ENCODE peak calls at places on chromosomes 3 and 15, in ten cellular contexts. One of them, this sample, is unnamed.

GRCh38 chr15:80179025-80179759 is 26.4 kb downstream of the FAH start:
- DNase-seq in heart left ventricle: no peak
- DNase-seq in adrenal gland: peak; percentile 62
- DNase-seq in PC-3: peak; percentile 96
- DNase-seq in body of pancreas: no peak
- DNase-seq in GM12878: no peak
- DNase-seq in breast epithelium: no peak
- DNase-seq in CD8-positive, alpha-beta T cell: no peak
- DNase-seq in CD4-positive, alpha-beta T cell: no peak
- DNase-seq in ovary: no peak
- DNase-seq in this sample: peak; percentile 92

GRCh38 chr3:135009014-135009413 is 214.0 kb downstream of the EPHB1 start:
- DNase-seq in body of pancreas: no peak
- DNase-seq in PC-3: no peak
- DNase-seq in adrenal gland: no peak
- DNase-seq in breast epithelium: no peak
- DNase-seq in ovary: no peak
- DNase-seq in CD8-positive, alpha-beta T cell: no peak
- DNase-seq in heart left ventricle: no peak
- DNase-seq in CD4-positive, alpha-beta T cell: no peak
- DNase-seq in GM12878: no peak
- DNase-seq in this sample: no peak

GRCh38 chr3:65484964-65485363 is 553.8 kb downstream of the MAGI1 start:
- DNase-seq in PC-3: peak; percentile 70
- DNase-seq in CD8-positive, alpha-beta T cell: no peak
- DNase-seq in CD4-positive, alpha-beta T cell: no peak
- DNase-seq in heart left ventricle: no peak
- DNase-seq in body of pancreas: no peak
- DNase-seq in adrenal gland: no peak
- DNase-seq in GM12878: no peak
- DNase-seq in breast epithelium: no peak
- DNase-seq in ovary: no peak
- DNase-seq in this sample: peak; percentile 8

GRCh38 chr3:160485931-160486330 is 36.3 kb upstream of the TRIM59 start:
- DNase-seq in CD8-positive, alpha-beta T cell: no peak
- DNase-seq in body of pancreas: no peak
- DNase-seq in adrenal gland: no peak
- DNase-seq in CD4-positive, alpha-beta T cell: no peak
- DNase-seq in breast epithelium: no peak
- DNase-seq in GM12878: no peak
- DNase-seq in ovary: no peak
- DNase-seq in heart left ventricle: no peak
- DNase-seq in PC-3: no peak
- DNase-seq in this sample: no peak

GRCh38 chr3:155676252-155676981 is 68.5 kb downstream of the PLCH1 start:
- DNase-seq in GM12878: no peak
- DNase-seq in heart left ventricle: no peak
- DNase-seq in PC-3: peak; percentile 58
- DNase-seq in CD8-positive, alpha-beta T cell: no peak
- DNase-seq in ovary: no peak
- DNase-seq in breast epithelium: no peak
- DNase-seq in adrenal gland: no peak
- DNase-seq in CD4-positive, alpha-beta T cell: no peak
- DNase-seq in body of pancreas: peak; percentile 22
- DNase-seq in this sample: peak; percentile 20

GRCh38 chr15:79160211-79160610 is 69.6 kb upstream of the RASGRF1 start:
- DNase-seq in ovary: no peak
- DNase-seq in CD4-positive, alpha-beta T cell: no peak
- DNase-seq in CD8-positive, alpha-beta T cell: no peak
- DNase-seq in heart left ventricle: no peak
- DNase-seq in body of pancreas: no peak
- DNase-seq in GM12878: no peak
- DNase-seq in adrenal gland: no peak
- DNase-seq in PC-3: peak; percentile 54
- DNase-seq in breast epithelium: no peak
- DNase-seq in this sample: no peak

GRCh38 chr3:161913786-161914389 is 417.3 kb downstream of the OTOL1 start:
- DNase-seq in body of pancreas: no peak
- DNase-seq in PC-3: peak; percentile 81
- DNase-seq in CD4-positive, alpha-beta T cell: no peak
- DNase-seq in ovary: no peak
- DNase-seq in breast epithelium: no peak
- DNase-seq in heart left ventricle: no peak
- DNase-seq in adrenal gland: no peak
- DNase-seq in GM12878: no peak
- DNase-seq in CD8-positive, alpha-beta T cell: no peak
- DNase-seq in this sample: peak; percentile 2

GRCh38 chr15:76341366-76342045 is 4.9 kb downstream of the ISL2 start:
- DNase-seq in PC-3: no peak
- DNase-seq in GM12878: no peak
- DNase-seq in body of pancreas: peak; percentile 6
- DNase-seq in ovary: no peak
- DNase-seq in CD4-positive, alpha-beta T cell: no peak
- DNase-seq in breast epithelium: no peak
- DNase-seq in CD8-positive, alpha-beta T cell: no peak
- DNase-seq in adrenal gland: no peak
- DNase-seq in heart left ventricle: no peak
- DNase-seq in this sample: no peak

GRCh38 chr3:50372349-50372748 is 13.0 kb upstream of the TMEM115 start:
- DNase-seq in PC-3: no peak
- DNase-seq in CD8-positive, alpha-beta T cell: no peak
- DNase-seq in heart left ventricle: no peak
- DNase-seq in GM12878: no peak
- DNase-seq in CD4-positive, alpha-beta T cell: no peak
- DNase-seq in ovary: no peak
- DNase-seq in body of pancreas: no peak
- DNase-seq in breast epithelium: no peak
- DNase-seq in adrenal gland: no peak
- DNase-seq in this sample: no peak

GRCh38 chr15:97993310-97993738 is 32.8 kb downstream of the ARRDC4 start:
- DNase-seq in breast epithelium: no peak
- DNase-seq in PC-3: peak; percentile 28
- DNase-seq in CD4-positive, alpha-beta T cell: no peak
- DNase-seq in CD8-positive, alpha-beta T cell: no peak
- DNase-seq in body of pancreas: no peak
- DNase-seq in heart left ventricle: no peak
- DNase-seq in ovary: no peak
- DNase-seq in adrenal gland: peak; percentile 40
- DNase-seq in GM12878: no peak
- DNase-seq in this sample: no peak

GRCh38 chr3:23750573-23751484 is 54.9 kb upstream of the UBE2E1 start:
- DNase-seq in adrenal gland: no peak
- DNase-seq in GM12878: no peak
- DNase-seq in PC-3: peak; percentile 71
- DNase-seq in breast epithelium: no peak
- DNase-seq in heart left ventricle: no peak
- DNase-seq in body of pancreas: no peak
- DNase-seq in ovary: no peak
- DNase-seq in CD4-positive, alpha-beta T cell: no peak
- DNase-seq in CD8-positive, alpha-beta T cell: no peak
- DNase-seq in this sample: no peak

GRCh38 chr3:154304936-154305335 is 19.4 kb downstream of the DHX36 start:
- DNase-seq in CD8-positive, alpha-beta T cell: no peak
- DNase-seq in GM12878: no peak
- DNase-seq in PC-3: no peak
- DNase-seq in heart left ventricle: no peak
- DNase-seq in ovary: no peak
- DNase-seq in CD4-positive, alpha-beta T cell: no peak
- DNase-seq in body of pancreas: no peak
- DNase-seq in breast epithelium: no peak
- DNase-seq in adrenal gland: no peak
- DNase-seq in this sample: no peak

DNA sequence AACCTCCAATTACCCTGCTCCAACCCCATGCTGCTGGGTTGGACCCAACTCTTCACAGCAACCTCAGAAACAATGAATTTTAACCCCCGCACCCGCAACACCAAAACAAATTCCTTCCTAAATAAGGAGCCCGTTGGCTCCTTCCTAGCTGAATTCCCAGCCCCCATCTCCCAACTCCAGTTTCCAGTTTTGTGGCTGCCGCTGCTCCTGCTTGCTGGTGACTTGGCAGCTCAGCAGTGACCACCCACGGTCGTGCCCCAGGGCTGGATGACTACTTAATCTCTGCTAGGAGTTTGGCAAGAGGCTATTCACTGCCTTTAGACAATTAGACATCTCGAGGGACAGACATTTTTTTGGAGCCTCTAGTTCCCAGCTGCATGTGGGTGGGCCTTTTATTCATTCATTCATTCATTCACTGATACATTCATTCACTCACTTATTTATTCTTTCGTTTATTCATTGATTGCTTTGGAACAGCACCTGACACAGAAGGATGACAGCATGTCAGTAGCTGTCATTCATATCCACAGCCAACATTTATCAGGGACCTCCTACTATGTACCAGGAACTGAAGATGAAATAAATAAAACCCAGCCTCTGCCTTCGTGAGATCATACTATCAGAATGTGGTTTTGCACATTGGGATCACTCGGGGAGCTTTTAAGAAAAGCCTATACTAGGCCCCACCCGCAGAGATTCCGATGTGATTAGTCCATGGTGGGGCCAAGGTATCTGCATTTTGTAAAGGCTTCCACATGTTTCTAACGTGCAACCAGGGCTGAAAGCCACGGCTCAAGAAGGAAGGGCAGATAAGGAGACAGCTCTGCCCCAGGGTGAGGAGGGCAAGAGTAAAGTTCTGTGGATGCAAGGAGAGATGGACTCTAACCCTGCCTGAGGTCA is 256.5 kb downstream of the SHQ1 start:
- DNase-seq in body of pancreas: peak; percentile 39
- DNase-seq in adrenal gland: peak; percentile 61
- DNase-seq in heart left ventricle: peak; percentile 25
- DNase-seq in CD4-positive, alpha-beta T cell: no peak
- DNase-seq in GM12878: no peak
- DNase-seq in PC-3: peak; percentile 88
- DNase-seq in CD8-positive, alpha-beta T cell: no peak
- DNase-seq in ovary: peak; percentile 43
- DNase-seq in breast epithelium: peak; percentile 81
- DNase-seq in this sample: peak; percentile 58
- H3K27ac ChIP-seq in body of pancreas: no peak overlapping the region
- H3K27ac ChIP-seq in adrenal gland: no peak overlapping the region
- H3K27ac ChIP-seq in heart left ventricle: no peak overlapping the region
- H3K27ac ChIP-seq in CD4-positive, alpha-beta T cell: no peak overlapping the region
- H3K27ac ChIP-seq in GM12878: no peak overlapping the region
- H3K27ac ChIP-seq in PC-3: peak overlapping the region; percentile 5
- H3K27ac ChIP-seq in CD8-positive, alpha-beta T cell: no peak overlapping the region
- H3K27ac ChIP-seq in ovary: no peak overlapping the region
- H3K27ac ChIP-seq in breast epithelium: peak overlapping the region; percentile 9
- H3K27ac ChIP-seq in this sample: no peak overlapping the region

DNA sequence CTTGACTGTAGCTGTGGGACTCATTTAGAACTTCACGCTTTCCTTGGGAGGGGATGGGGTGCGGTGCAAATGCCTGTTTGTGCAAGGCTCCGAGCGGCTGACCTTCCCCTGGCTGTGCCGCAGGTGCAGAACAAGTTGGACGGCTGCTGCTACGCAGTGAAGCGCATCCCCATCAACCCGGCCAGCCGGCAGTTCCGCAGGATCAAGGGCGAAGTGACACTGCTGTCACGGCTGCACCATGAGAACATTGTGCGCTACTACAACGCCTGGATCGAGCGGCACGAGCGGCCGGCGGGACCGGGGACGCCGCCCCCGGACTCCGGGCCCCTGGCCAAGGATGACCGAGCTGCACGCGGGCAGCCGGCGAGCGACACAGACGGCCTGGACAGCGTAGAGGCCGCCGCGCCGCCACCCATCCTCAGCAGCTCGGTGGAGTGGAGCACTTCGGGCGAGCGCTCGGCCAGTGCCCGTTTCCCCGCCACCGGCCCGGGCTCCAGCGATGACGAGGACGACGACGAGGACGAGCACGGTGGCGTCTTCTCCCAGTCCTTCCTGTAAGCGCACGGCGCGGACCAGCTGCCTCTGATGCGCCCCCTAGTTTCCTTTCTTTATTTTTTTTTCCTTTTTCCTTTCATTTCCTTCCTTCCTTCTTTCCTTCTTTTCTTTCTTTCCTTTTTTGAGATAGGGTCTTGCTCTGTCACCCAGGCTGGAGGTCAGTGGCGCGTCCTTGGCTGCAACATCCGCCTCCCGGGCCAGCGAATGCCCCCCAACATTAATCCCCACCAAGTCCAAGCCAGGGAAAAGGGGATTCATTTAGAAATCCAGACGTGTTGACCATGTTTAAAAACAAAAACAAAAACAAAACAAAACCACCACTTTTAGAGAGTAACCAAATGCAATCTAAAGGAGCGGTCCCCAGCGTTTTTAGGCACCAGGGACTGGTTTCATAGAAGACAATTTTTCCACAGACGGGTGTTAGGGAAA is 42.7 kb downstream of the EIF2AK4 start:
- DNase-seq in breast epithelium: peak; percentile 63
- DNase-seq in heart left ventricle: peak; percentile 73
- DNase-seq in GM12878: no peak
- DNase-seq in adrenal gland: peak; percentile 87
- DNase-seq in PC-3: peak; percentile 75
- DNase-seq in CD8-positive, alpha-beta T cell: no peak
- DNase-seq in CD4-positive, alpha-beta T cell: no peak
- DNase-seq in ovary: peak; percentile 68
- DNase-seq in body of pancreas: peak; percentile 53
- DNase-seq in this sample: peak; percentile 55
- TF ChIP-seq CTCF in breast epithelium: peak; percentile 61
- TF ChIP-seq CTCF in heart left ventricle: peak; percentile 59
- TF ChIP-seq CTCF in GM12878: no peak
- TF ChIP-seq CTCF in adrenal gland: peak; percentile 86
- TF ChIP-seq CTCF in PC-3: peak; percentile 78
- TF ChIP-seq CTCF in CD8-positive, alpha-beta T cell: no peak
- TF ChIP-seq CTCF in CD4-positive, alpha-beta T cell: no peak
- TF ChIP-seq CTCF in ovary: peak; percentile 57
- TF ChIP-seq CTCF in body of pancreas: peak; percentile 20
- TF ChIP-seq CTCF in this sample: peak; percentile 79

GRCh38 chr3:172557515-172558220 is 34.4 kb upstream of the TNFSF10 start:
- DNase-seq in heart left ventricle: no peak
- DNase-seq in ovary: no peak
- DNase-seq in breast epithelium: no peak
- DNase-seq in adrenal gland: no peak
- DNase-seq in body of pancreas: no peak
- DNase-seq in GM12878: no peak
- DNase-seq in PC-3: no peak
- DNase-seq in CD8-positive, alpha-beta T cell: no peak
- DNase-seq in CD4-positive, alpha-beta T cell: no peak
- DNase-seq in this sample: peak; percentile 38
- H3K27ac ChIP-seq in heart left ventricle: no peak overlapping the region
- H3K27ac ChIP-seq in ovary: no peak overlapping the region
- H3K27ac ChIP-seq in breast epithelium: peak overlapping the region; percentile 56
- H3K27ac ChIP-seq in adrenal gland: peak overlapping the region; percentile 41
- H3K27ac ChIP-seq in body of pancreas: no peak overlapping the region
- H3K27ac ChIP-seq in GM12878: no peak overlapping the region
- H3K27ac ChIP-seq in PC-3: no peak overlapping the region
- H3K27ac ChIP-seq in CD8-positive, alpha-beta T cell: no peak overlapping the region
- H3K27ac ChIP-seq in CD4-positive, alpha-beta T cell: no peak overlapping the region
- H3K27ac ChIP-seq in this sample: peak overlapping the region; percentile 54

GRCh38 chr3:151112731-151113130 is 27.3 kb downstream of the MED12L start:
- DNase-seq in body of pancreas: no peak
- DNase-seq in PC-3: peak; percentile 30
- DNase-seq in GM12878: no peak
- DNase-seq in breast epithelium: no peak
- DNase-seq in heart left ventricle: no peak
- DNase-seq in CD8-positive, alpha-beta T cell: no peak
- DNase-seq in adrenal gland: no peak
- DNase-seq in CD4-positive, alpha-beta T cell: no peak
- DNase-seq in ovary: no peak
- DNase-seq in this sample: no peak

GRCh38 chr3:151113342-151113741 is 27.9 kb downstream of the MED12L start:
- DNase-seq in adrenal gland: no peak
- DNase-seq in CD8-positive, alpha-beta T cell: no peak
- DNase-seq in CD4-positive, alpha-beta T cell: no peak
- DNase-seq in body of pancreas: no peak
- DNase-seq in ovary: no peak
- DNase-seq in heart left ventricle: no peak
- DNase-seq in PC-3: no peak
- DNase-seq in GM12878: no peak
- DNase-seq in breast epithelium: no peak
- DNase-seq in this sample: no peak

GRCh38 chr3:151117044-151117443 is 31.6 kb downstream of the MED12L start:
- DNase-seq in breast epithelium: no peak
- DNase-seq in adrenal gland: no peak
- DNase-seq in GM12878: no peak
- DNase-seq in body of pancreas: no peak
- DNase-seq in heart left ventricle: no peak
- DNase-seq in PC-3: no peak
- DNase-seq in ovary: no peak
- DNase-seq in CD8-positive, alpha-beta T cell: no peak
- DNase-seq in CD4-positive, alpha-beta T cell: no peak
- DNase-seq in this sample: no peak
- TF ChIP-seq CTCF in breast epithelium: no peak
- TF ChIP-seq CTCF in adrenal gland: peak; percentile 21
- TF ChIP-seq CTCF in GM12878: no peak
- TF ChIP-seq CTCF in body of pancreas: no peak
- TF ChIP-seq CTCF in heart left ventricle: no peak
- TF ChIP-seq CTCF in PC-3: peak; percentile 48
- TF ChIP-seq CTCF in ovary: no peak
- TF ChIP-seq CTCF in CD8-positive, alpha-beta T cell: no peak
- TF ChIP-seq CTCF in CD4-positive, alpha-beta T cell: no peak
- TF ChIP-seq CTCF in this sample: no peak

This sample was measured in RWPE1.